ENCODE peak calls at places on chromosomes 12 and 14, in four cellular contexts. Q is T-helper 9 cell, B is KG1, H is neural crest cell. D is an unnamed sample.

GRCh38 chr12:121287267-121287954 is 9.1 kb downstream of the CAMKK2 start:
- DNase-seq in B (no peak), Q (no peak), H (no peak), D (no peak)

GRCh38 chr14:54338696-54339317 is 58.0 kb upstream of the CDKN3 start:
- DNase-seq in Q (no peak), H (no peak), B (no peak), D (peak; percentile 45)

GRCh38 chr12:124563401-124563800 is 4.0 kb downstream of the NCOR2 start:
- DNase-seq in B (no peak), Q (no peak), H (no peak), D (no peak)

GRCh38 chr12:53207042-53207441 is at the start of gene ITGB7:
- DNase-seq in H (no peak), Q (peak; percentile 52), B (no peak), D (no peak)

GRCh38 chr12:112148031-112148513 is 22.7 kb downstream of the TRAFD1 start:
- DNase-seq in H (no peak), B (no peak), Q (no peak), D (no peak)

GRCh38 chr12:54657048-54657696 is 9.0 kb upstream of the DCD start:
- DNase-seq in Q (no peak), B (no peak), H (no peak), D (no peak)

GRCh38 chr14:47278233-47278842 is 397.1 kb downstream of the MDGA2 start:
- DNase-seq in Q (no peak), B (peak; percentile 68), H (peak; percentile 66), D (peak; percentile 58)

GRCh38 chr14:70808023-70808401 is 1.3 kb downstream of the MAP3K9 start:
- DNase-seq in B (no peak), H (no peak), Q (peak; percentile 34), D (no peak)

GRCh38 chr12:89373772-89374572 is 21.7 kb upstream of the DUSP6 start:
- DNase-seq in H (no peak), B (no peak), Q (no peak), D (no peak)

GRCh38 chr12:67070604-67071003 is 198.6 kb upstream of the CAND1 start:
- DNase-seq in B (no peak), H (no peak), Q (no peak), D (no peak)

GRCh38 chr12:127504874-127505273 is 762.1 kb upstream of the TMEM132C start:
- DNase-seq in B (no peak), Q (no peak), H (no peak), D (no peak)

GRCh38 chr12:46445093-46445492 is 72.5 kb upstream of the SLC38A2 start:
- DNase-seq in Q (no peak), H (no peak), B (no peak), D (no peak)

GRCh38 chr14:90811641-90812040 is 4.6 kb downstream of the TTC7B start:
- DNase-seq in H (no peak), B (no peak), Q (no peak), D (no peak)

GRCh38 chr12:103805961-103806360 is 35.1 kb downstream of the NT5DC3 start:
- DNase-seq in H (no peak), B (no peak), Q (no peak), D (no peak)

GRCh38 chr12:80590085-80590484 is 117.3 kb upstream of the MYF6 start:
- DNase-seq in H (no peak), B (no peak), Q (no peak), D (no peak)

GRCh38 chr12:32107376-32108267 is 975 bp downstream of the BICD1 start:
- DNase-seq in B (no peak), H (peak; percentile 12), Q (no peak), D (no peak)

GRCh38 chr12:49627752-49628360 is 4.5 kb downstream of the PRPF40B start:
- DNase-seq in Q (no peak), B (no peak), H (no peak), D (no peak)

GRCh38 chr14:41606249-41607118 is at the start of gene LRFN5:
- DNase-seq in B (peak; percentile 5), Q (no peak), H (peak; percentile 49), D (peak; percentile 8)

GRCh38 chr14:69592923-69593677 is 18.3 kb upstream of the SUSD6 start:
- DNase-seq in B (no peak), H (no peak), Q (no peak), D (no peak)

GRCh38 chr14:37325332-37325731 is 127.6 kb downstream of the MIPOL1 start:
- DNase-seq in Q (no peak), B (no peak), H (no peak), D (no peak)

GRCh38 chr12:92912052-92912451 is 17.0 kb downstream of the EEA1 start:
- DNase-seq in B (no peak), H (no peak), Q (no peak), D (no peak)

GRCh38 chr12:49662998-49663843 is 39.9 kb downstream of the PRPF40B start:
- DNase-seq in Q (peak; percentile 60), H (no peak), B (peak; percentile 83), D (peak; percentile 99)

GRCh38 chr12:93593833-93594232 is 21.4 kb downstream of the SOCS2 start:
- DNase-seq in H (no peak), B (no peak), Q (no peak), D (peak; percentile 38)

GRCh38 chr12:112868459-112869041 is 38.2 kb upstream of the OAS1 start:
- DNase-seq in Q (no peak), H (no peak), B (no peak), D (no peak)

GRCh38 chr12:42780671-42781070 is 191.1 kb upstream of the PRICKLE1 start:
- DNase-seq in Q (no peak), H (no peak), B (no peak), D (no peak)

D was measured in Kasumi-1.